ENCODE peak calls at places on chromosomes 12 and 14, in four cellular contexts. E, X, S and Z are unnamed samples.

GRCh38 chr14:72679106-72679505 is 214.8 kb downstream of the DPF3 start:
- DNase-seq in E (no peak), X (no peak), S (peak), Z (no peak)

GRCh38 chr12:50013361-50014147 is 11.7 kb downstream of the RACGAP1 start:
- DNase-seq in E (no peak), X (no peak), S (no peak), Z (no peak)

GRCh38 chr12:77049767-77050353 is 15.5 kb downstream of the E2F7 start:
- DNase-seq in E (no peak), X (no peak), S (peak), Z (peak)

GRCh38 chr12:12010277-12011031 is 60.3 kb upstream of the BCL2L14 start:
- DNase-seq in E (peak), X (peak), S (peak), Z (peak)

GRCh38 chr12:66127695-66128094 is 2.9 kb downstream of the LLPH start:
- DNase-seq in E (no peak), X (no peak), S (no peak), Z (no peak)

GRCh38 chr14:81301371-81301770 is 80.6 kb upstream of the GTF2A1 start:
- DNase-seq in E (no peak), X (no peak), S (no peak), Z (no peak)

GRCh38 chr12:101931498-101932326 is 54.3 kb downstream of the DRAM1 start:
- DNase-seq in E (peak), X (no peak), S (no peak), Z (peak)

GRCh38 chr12:95633671-95634465 is 82.6 kb upstream of the USP44 start:
- DNase-seq in E (no peak), X (no peak), S (peak), Z (no peak)

GRCh38 chr14:50784683-50785505 is 46.1 kb downstream of the NIN start:
- DNase-seq in E (no peak), X (no peak), S (no peak), Z (no peak)

DNA sequence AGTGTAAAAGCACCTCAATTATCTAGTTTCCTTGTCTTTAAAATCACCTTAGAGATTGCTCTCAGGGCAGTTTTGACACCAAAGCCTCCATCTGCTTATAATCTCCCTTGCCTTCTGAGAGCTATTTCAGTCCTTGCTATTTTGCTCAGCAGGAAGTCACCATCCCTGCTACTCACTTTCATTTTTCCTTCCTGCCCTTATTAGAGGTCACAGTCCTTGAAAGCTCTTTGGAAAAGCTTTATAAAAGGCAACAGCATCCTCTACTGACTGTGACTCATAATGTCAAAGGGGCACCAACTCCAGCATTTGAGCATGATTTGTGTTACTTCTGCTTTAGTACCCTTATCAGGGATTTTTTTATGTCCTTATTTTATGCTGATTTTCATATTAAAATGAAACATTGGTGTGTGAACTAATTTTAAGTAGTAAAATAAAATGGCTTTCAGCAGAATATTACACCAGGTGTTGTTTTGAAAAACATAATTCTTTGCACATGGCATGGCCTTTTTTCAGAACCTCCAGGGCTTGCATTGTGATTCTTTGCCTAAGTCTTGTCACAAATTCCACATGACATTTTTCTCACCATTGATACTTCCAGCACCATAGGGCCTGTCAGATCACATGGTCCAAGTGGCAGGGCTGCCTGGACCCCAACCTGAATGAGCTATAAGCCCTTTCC is 213.0 kb downstream of the ADAMTS20 start:
- DNase-seq in E (peak), X (no peak), S (peak), Z (peak)
- TF ChIP-seq CTCF in E (peak), X (peak), S (peak), Z (peak)

DNA sequence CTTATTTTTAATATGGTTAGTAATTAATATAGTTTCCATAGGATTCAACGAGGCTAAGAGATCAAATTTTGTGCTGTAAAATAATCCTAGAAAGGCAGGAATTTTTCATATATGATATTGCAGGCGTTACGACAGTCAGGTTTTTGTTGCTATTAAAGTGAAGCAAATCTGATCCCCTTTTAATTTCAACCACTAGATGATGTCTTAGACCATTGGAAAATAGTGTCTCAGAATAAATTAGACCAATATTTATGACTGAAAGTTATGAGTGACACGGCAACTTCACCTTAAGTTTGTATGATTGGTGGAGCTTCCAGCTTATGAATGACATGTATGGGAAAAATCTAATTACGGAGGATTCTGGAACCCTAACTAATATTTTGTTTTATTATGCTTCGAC is 2.5 kb downstream of the TPH2 start:
- DNase-seq in E (no peak), X (no peak), S (no peak), Z (no peak)
- TF ChIP-seq CTCF in E (no peak), X (no peak), S (no peak), Z (no peak)

GRCh38 chr14:53330441-53330840 is 177.3 kb upstream of the DDHD1 start:
- DNase-seq in E (no peak), X (no peak), S (no peak), Z (no peak)
- TF ChIP-seq CTCF in E (no peak), X (no peak), S (no peak), Z (no peak)

GRCh38 chr14:94406910-94407309 is 18.5 kb upstream of the SERPINA1 start:
- DNase-seq in E (no peak), X (no peak), S (no peak), Z (no peak)
- TF ChIP-seq CTCF in E (no peak), X (no peak), S (no peak), Z (no peak)